ENCODE peak calls at places on chromosomes 6 and 20, in eight cellular contexts. K is PC-9, B is psoas muscle, X is lower lobe of right lung, S is cardiac muscle cell, J is left ventricle myocardium inferior, U is breast epithelium, H is left lung. O is an unnamed sample. For H3K4me1, the result is how much of the 10 kb centered on the place peaks cover.

GRCh38 chr6:79413562-79414002 is 123.6 kb downstream of the LCA5 start:
- DNase-seq in K (no peak), B (no peak), X (no peak), S (peak), J (no peak), U (no peak), H (no peak), O (no peak)

GRCh38 chr6:18122128-18123093 is at the start of gene NHLRC1:
- DNase-seq in K (peak), B (peak), X (peak), S (peak), J (peak), U (peak), H (peak), O (peak)

GRCh38 chr6:143260857-143261256 is 189.6 kb downstream of the ADAT2 start:
- DNase-seq in K (peak), B (no peak), X (no peak), S (no peak), J (no peak), U (no peak), H (no peak), O (peak)

GRCh38 chr6:63649847-63650265 is 14.3 kb downstream of the PHF3 start:
- DNase-seq in K (no peak), B (no peak), X (no peak), S (no peak), J (no peak), U (no peak), H (no peak), O (no peak)

GRCh38 chr20:53736757-53737403 is 143.2 kb upstream of the ZNF217 start:
- DNase-seq in K (no peak), B (no peak), X (no peak), S (peak), J (no peak), U (no peak), H (no peak), O (peak)

GRCh38 chr20:52801628-52802006 is 170.5 kb upstream of the TSHZ2 start:
- DNase-seq in K (no peak), B (no peak), X (no peak), S (no peak), J (peak), U (no peak), H (no peak), O (no peak)

GRCh38 chr20:62544505-62545055 is 68.8 kb upstream of the GATA5 start:
- DNase-seq in K (no peak), B (no peak), X (no peak), S (no peak), J (no peak), U (no peak), H (no peak), O (no peak)

GRCh38 chr6:162371133-162371532 is 356.4 kb downstream of the PRKN start:
- DNase-seq in K (no peak), B (no peak), X (no peak), S (no peak), J (no peak), U (no peak), H (no peak), O (no peak)

GRCh38 chr6:129709909-129710721 is at the start of gene ARHGAP18:
- DNase-seq in K (peak), B (peak), X (peak), S (peak), J (peak), U (peak), H (peak), O (peak)

GRCh38 chr20:58719258-58719657 is 26.7 kb downstream of the NPEPL1 start:
- DNase-seq in K (no peak), B (peak), X (no peak), S (no peak), J (peak), U (peak), H (peak), O (no peak)

GRCh38 chr6:156250593-156250992 is 526.6 kb upstream of the ARID1B start:
- DNase-seq in K (no peak), B (no peak), X (no peak), S (no peak), J (no peak), U (no peak), H (no peak), O (no peak)

GRCh38 chr20:58359441-58359840 is 29.6 kb upstream of the VAPB start:
- DNase-seq in K (no peak), B (no peak), X (no peak), S (peak), J (no peak), U (no peak), H (no peak), O (no peak)

GRCh38 chr6:21808551-21809181 is 215.1 kb downstream of the SOX4 start:
- DNase-seq in K (no peak), B (no peak), X (no peak), S (peak), J (no peak), U (no peak), H (no peak), O (no peak)

GRCh38 chr20:40897177-40897700 is 131.4 kb upstream of the TOP1 start:
- DNase-seq in K (no peak), B (no peak), X (no peak), S (peak), J (no peak), U (no peak), H (no peak), O (no peak)

GRCh38 chr6:148005806-148006205 is 336.8 kb upstream of the SASH1 start:
- DNase-seq in K (no peak), B (no peak), X (no peak), S (no peak), J (no peak), U (no peak), H (no peak), O (no peak)

GRCh38 chr6:164832410-164832809 is 477.0 kb downstream of the C6orf118 start:
- DNase-seq in K (no peak), B (no peak), X (no peak), S (no peak), J (no peak), U (no peak), H (no peak), O (no peak)

GRCh38 chr6:25173951-25174474 is 105.2 kb upstream of the CARMIL1 start:
- DNase-seq in K (peak), B (no peak), X (no peak), S (peak), J (no peak), U (no peak), H (no peak), O (no peak)

GRCh38 chr6:154319231-154319858 is 37.3 kb downstream of the IPCEF1 start:
- DNase-seq in K (no peak), B (no peak), X (no peak), S (peak), J (no peak), U (no peak), H (no peak), O (no peak)

GRCh38 chr6:158004696-158005095 is 23.0 kb downstream of the SYNJ2 start:
- DNase-seq in K (no peak), B (no peak), X (peak), S (no peak), J (peak), U (no peak), H (no peak), O (no peak)

GRCh38 chr6:158002249-158002950 is 20.7 kb downstream of the SYNJ2 start:
- DNase-seq in K (peak), B (no peak), X (peak), S (no peak), J (peak), U (peak), H (no peak), O (no peak)

GRCh38 chr6:158002951-158003853 is 21.5 kb downstream of the SYNJ2 start:
- DNase-seq in K (peak), B (peak), X (peak), S (peak), J (peak), U (peak), H (no peak), O (peak)

GRCh38 chr6:158005626-158006180 is 24.0 kb downstream of the SYNJ2 start:
- DNase-seq in K (no peak), B (no peak), X (peak), S (no peak), J (peak), U (no peak), H (no peak), O (no peak)

GRCh38 chr6:158003910-158004695 is 22.4 kb downstream of the SYNJ2 start:
- DNase-seq in K (peak), B (no peak), X (peak), S (no peak), J (peak), U (no peak), H (no peak), O (no peak)
- H3K4me1 ChIP-seq in K (under half), B (under half), X (under half), S (under half), J (half or more), U (under half), H (under half), O (under half)

GRCh38 chr6:158621694-158622544 is 22.6 kb downstream of the DYNLT1 start:
- DNase-seq in K (no peak), B (no peak), X (no peak), S (no peak), J (no peak), U (no peak), H (no peak), O (no peak)

GRCh38 chr6:158624684-158625682 is 19.6 kb downstream of the DYNLT1 start:
- DNase-seq in K (no peak), B (no peak), X (peak), S (no peak), J (no peak), U (no peak), H (no peak), O (no peak)

GRCh38 chr6:158620963-158621693 is 23.4 kb downstream of the DYNLT1 start:
- DNase-seq in K (no peak), B (no peak), X (no peak), S (no peak), J (no peak), U (no peak), H (no peak), O (no peak)

GRCh38 chr6:158622545-158623190 is 21.9 kb downstream of the DYNLT1 start:
- DNase-seq in K (no peak), B (no peak), X (no peak), S (no peak), J (no peak), U (no peak), H (peak), O (no peak)

DNA sequence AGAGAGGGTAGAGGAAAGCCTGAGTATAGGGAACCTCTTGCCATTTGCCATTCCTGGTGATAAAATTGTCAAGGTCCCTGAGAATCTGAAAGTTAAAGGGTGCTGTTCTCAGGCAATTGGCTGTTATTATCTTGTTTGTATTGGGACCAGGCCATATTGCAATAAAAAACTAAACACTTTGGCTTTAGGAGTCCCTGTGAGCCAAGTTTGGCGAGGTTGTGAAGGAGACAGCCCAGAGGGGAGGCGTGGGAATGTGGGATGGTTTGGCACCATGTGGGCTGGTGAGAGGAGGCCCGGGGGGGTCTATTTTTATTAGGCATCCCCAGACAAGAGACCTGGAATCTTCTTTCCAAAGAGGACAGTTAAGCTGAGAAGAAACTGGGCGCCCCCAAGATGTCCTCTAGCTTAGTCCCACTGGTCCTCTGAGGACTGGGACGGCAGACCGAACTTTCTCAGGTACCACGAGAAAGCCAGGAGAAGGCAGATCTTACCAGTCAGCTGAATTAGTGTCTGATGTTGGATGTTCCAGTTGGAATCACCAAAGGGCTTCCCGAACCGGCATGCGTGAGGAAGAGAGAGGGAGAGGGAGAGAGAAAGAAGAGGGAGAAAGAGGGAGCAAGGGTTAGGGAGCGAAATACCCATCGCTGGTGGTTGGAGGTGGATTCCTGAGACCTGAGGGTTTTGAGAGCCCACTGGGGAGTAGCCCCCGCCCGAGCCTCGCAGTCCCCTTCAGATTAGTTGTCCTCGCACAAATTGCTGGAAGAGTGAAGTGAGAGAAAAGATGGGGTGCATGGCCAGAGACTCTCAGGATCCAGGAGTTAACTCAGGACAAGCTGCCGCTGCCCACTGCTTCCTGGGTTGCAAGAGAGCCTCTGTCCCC is 24.4 kb downstream of the DYNLT1 start:
- DNase-seq in K (no peak), B (no peak), X (no peak), S (peak), J (no peak), U (no peak), H (no peak), O (no peak)
- H3K27ac ChIP-seq in K (no peak), B (no peak), X (no peak), S (peak), J (no peak), U (no peak), H (no peak), O (no peak)

DNA sequence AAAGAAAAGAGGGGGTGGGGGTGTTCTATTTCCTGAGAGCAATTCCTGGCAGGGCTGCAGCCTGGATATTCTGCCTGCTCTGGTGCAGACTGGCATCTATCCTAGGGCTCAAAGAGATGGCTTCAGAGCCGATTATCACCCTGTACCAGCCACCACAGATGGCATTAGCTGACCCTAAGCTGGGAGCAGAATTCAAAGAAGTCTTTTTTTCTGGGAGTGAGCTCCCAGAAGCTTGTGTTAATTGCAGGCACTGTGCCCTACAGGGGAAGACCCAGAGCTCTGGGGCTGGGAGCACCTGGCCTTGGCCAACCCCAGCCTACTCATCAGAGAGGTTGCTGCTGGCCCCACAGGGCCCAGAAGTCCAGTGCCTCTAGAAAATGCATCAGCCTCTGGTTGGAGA is 85.9 kb downstream of the PXDC1 start:
- DNase-seq in K (no peak), B (no peak), X (no peak), S (no peak), J (no peak), U (no peak), H (no peak), O (no peak)
- H3K4me1 ChIP-seq in K (under half), B (under half), X (under half), S (under half), J (under half), U (under half), H (under half), O (under half)

GRCh38 chr20:19512886-19513285 is 245.2 kb upstream of the RIN2 start:
- DNase-seq in K (no peak), B (no peak), X (no peak), S (no peak), J (no peak), U (no peak), H (no peak), O (no peak)
- H3K27ac ChIP-seq in K (no peak), B (no peak), X (no peak), S (no peak), J (no peak), U (no peak), H (no peak), O (no peak)

DNA sequence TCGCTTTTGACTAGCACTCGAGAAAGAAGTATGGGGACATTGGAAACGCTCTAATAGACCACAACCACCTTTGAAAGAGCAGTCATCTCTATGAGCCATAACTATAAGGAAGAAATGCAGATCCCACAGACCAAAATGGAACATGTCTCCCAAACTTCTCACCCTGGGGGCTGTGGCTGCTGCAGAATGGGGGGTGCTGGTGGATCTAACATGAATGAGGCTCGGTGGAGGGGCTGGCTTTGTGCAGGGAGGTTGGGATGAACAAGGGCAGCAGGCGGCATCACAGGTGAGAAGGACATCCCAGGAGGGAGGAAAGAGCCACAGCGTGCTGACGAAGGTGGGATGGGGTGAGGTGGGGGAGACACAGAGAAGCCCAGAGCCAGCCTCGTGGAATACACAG is 10.5 kb upstream of the CCR6 start:
- DNase-seq in K (no peak), B (no peak), X (no peak), S (no peak), J (no peak), U (no peak), H (no peak), O (no peak)
- H3K4me1 ChIP-seq in K (under half), B (under half), X (under half), S (under half), J (under half), U (under half), H (under half), O (under half)

GRCh38 chr20:23244916-23245552 is 105.6 kb upstream of the NXT1 start:
- DNase-seq in K (no peak), B (no peak), X (no peak), S (no peak), J (no peak), U (no peak), H (no peak), O (no peak)
- H3K27ac ChIP-seq in K (no peak), B (no peak), X (no peak), S (no peak), J (peak), U (no peak), H (no peak), O (peak)

GRCh38 chr20:23358923-23359572 is 2.9 kb upstream of the GZF1 start:
- DNase-seq in K (no peak), B (no peak), X (no peak), S (no peak), J (no peak), U (no peak), H (no peak), O (no peak)

GRCh38 chr20:23358563-23358906 is 3.4 kb upstream of the GZF1 start:
- DNase-seq in K (no peak), B (no peak), X (no peak), S (no peak), J (no peak), U (no peak), H (no peak), O (no peak)

GRCh38 chr20:23361108-23361650 is 803 bp upstream of the GZF1 start:
- DNase-seq in K (no peak), B (no peak), X (no peak), S (peak), J (no peak), U (no peak), H (no peak), O (no peak)

GRCh38 chr20:23356203-23356602 is 5.6 kb downstream of the NXT1 start:
- DNase-seq in K (no peak), B (no peak), X (no peak), S (no peak), J (no peak), U (no peak), H (peak), O (no peak)

DNA sequence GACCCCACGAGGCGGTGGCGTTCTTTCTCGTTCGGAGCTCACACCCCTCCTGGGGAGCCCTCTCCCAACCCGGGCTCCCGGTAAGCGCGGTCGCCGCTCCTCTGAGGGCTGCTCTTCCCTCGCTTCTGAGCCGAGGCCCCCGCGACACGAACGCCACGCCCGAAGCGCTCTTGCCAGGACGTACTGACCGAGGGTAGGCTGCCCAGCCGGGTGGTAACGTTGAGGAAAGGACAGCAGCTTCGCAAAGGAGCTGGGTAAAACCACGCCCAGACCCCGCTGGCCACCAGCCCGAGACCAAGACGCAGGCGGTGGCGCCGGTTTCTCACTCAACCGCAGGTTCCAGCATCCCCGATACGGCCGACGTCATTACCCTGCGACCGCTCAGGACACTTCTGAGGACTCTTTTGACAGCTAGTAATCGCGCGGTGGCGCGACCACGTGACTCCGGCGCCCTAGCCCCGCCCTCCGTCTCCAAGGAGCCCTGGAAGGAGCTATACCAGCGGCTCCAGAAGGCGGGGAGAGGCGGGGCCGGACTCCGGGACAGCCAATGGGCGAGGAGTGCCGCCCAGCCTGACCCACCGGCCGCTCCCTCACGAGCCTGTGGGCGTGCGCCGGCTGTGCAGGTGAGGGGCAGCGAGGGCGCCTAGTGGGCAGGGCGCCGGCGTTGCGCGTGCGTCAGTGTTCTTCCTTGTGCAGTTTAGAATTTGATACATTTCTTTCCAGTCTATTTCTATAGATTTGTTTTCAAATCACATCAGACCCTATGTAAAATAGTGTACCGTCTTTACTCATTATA is 4.0 kb upstream of the GZF1 start:
- DNase-seq in K (peak), B (peak), X (peak), S (peak), J (peak), U (peak), H (peak), O (peak)
- H3K4me1 ChIP-seq in K (under half), B (under half), X (under half), S (under half), J (half or more), U (under half), H (under half), O (under half)

DNA sequence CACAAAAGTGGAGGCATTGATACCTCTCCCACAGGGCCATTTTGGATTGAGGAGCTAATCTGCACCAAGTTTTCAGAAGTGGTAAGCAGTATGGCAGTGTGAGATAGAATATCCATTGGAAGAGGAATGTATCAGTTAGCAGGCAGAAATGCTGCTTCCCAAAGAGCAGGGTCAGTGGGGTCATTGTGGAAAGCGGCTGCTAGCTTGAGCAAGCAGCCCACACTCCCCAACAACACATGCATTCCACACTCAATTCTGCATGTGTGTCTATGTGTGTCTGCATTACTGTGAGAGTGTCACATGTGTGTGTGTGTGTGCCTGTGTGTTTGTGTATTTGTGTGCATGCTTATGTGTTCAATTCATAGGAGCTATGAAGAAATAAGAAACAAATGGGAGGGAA is 190.9 kb upstream of the FOXA2 start:
- DNase-seq in K (peak), B (no peak), X (no peak), S (no peak), J (no peak), U (no peak), H (no peak), O (no peak)
- H3K27ac ChIP-seq in K (peak), B (no peak), X (no peak), S (no peak), J (no peak), U (no peak), H (no peak), O (peak)

GRCh38 chr6:112431803-112432202 is 84.7 kb downstream of the RFPL4B start:
- DNase-seq in K (no peak), B (no peak), X (no peak), S (no peak), J (no peak), U (no peak), H (no peak), O (no peak)
- H3K4me1 ChIP-seq in K (under half), B (under half), X (under half), S (under half), J (under half), U (under half), H (under half), O (under half)